ENCODE peak calls at places on chromosomes 12 and 14, in eight cellular contexts. One of them, this sample, is unnamed.

GRCh38 chr14:51367600-51367931 is 127.5 kb downstream of the TMX1 start:
- DNase-seq in CD8-positive, alpha-beta memory T cell: no peak
- DNase-seq in astrocyte of the spinal cord: peak
- DNase-seq in GM23248: peak
- DNase-seq in lung: no peak
- DNase-seq in A549: no peak
- DNase-seq in astrocyte: peak
- DNase-seq in AG10803: peak
- DNase-seq in this sample: peak

GRCh38 chr14:81818271-81818670 is 284.6 kb upstream of the SEL1L start:
- DNase-seq in A549: no peak
- DNase-seq in lung: no peak
- DNase-seq in astrocyte of the spinal cord: no peak
- DNase-seq in astrocyte: no peak
- DNase-seq in AG10803: no peak
- DNase-seq in CD8-positive, alpha-beta memory T cell: no peak
- DNase-seq in GM23248: no peak
- DNase-seq in this sample: no peak

GRCh38 chr12:120118710-120119097 is 2.2 kb upstream of the RAB35 start:
- DNase-seq in GM23248: peak
- DNase-seq in A549: no peak
- DNase-seq in astrocyte: no peak
- DNase-seq in astrocyte of the spinal cord: no peak
- DNase-seq in CD8-positive, alpha-beta memory T cell: no peak
- DNase-seq in AG10803: peak
- DNase-seq in lung: no peak
- DNase-seq in this sample: no peak

GRCh38 chr12:113844495-113845175 is 121.5 kb downstream of the RBM19 start:
- DNase-seq in astrocyte of the spinal cord: no peak
- DNase-seq in lung: no peak
- DNase-seq in A549: no peak
- DNase-seq in astrocyte: no peak
- DNase-seq in CD8-positive, alpha-beta memory T cell: no peak
- DNase-seq in AG10803: no peak
- DNase-seq in GM23248: no peak
- DNase-seq in this sample: no peak

GRCh38 chr12:67193705-67194104 is 75.5 kb upstream of the CAND1 start:
- DNase-seq in CD8-positive, alpha-beta memory T cell: peak
- DNase-seq in astrocyte: peak
- DNase-seq in astrocyte of the spinal cord: peak
- DNase-seq in lung: no peak
- DNase-seq in GM23248: peak
- DNase-seq in AG10803: peak
- DNase-seq in A549: no peak
- DNase-seq in this sample: peak

GRCh38 chr14:96260341-96260821 is 4.4 kb downstream of the BDKRB1 start:
- DNase-seq in A549: no peak
- DNase-seq in lung: no peak
- DNase-seq in CD8-positive, alpha-beta memory T cell: no peak
- DNase-seq in astrocyte: peak
- DNase-seq in astrocyte of the spinal cord: no peak
- DNase-seq in GM23248: peak
- DNase-seq in AG10803: peak
- DNase-seq in this sample: no peak

GRCh38 chr14:36019126-36019525 is 157.4 kb downstream of the PTCSC3 start:
- DNase-seq in astrocyte: peak
- DNase-seq in A549: no peak
- DNase-seq in CD8-positive, alpha-beta memory T cell: no peak
- DNase-seq in AG10803: peak
- DNase-seq in astrocyte of the spinal cord: no peak
- DNase-seq in GM23248: no peak
- DNase-seq in lung: no peak
- DNase-seq in this sample: no peak

GRCh38 chr12:129750426-129750825 is 153.4 kb downstream of the TMEM132D start:
- DNase-seq in GM23248: no peak
- DNase-seq in A549: no peak
- DNase-seq in lung: no peak
- DNase-seq in AG10803: no peak
- DNase-seq in astrocyte of the spinal cord: peak
- DNase-seq in astrocyte: peak
- DNase-seq in CD8-positive, alpha-beta memory T cell: no peak
- DNase-seq in this sample: no peak

GRCh38 chr12:121282072-121282742 is 14.3 kb downstream of the CAMKK2 start:
- DNase-seq in GM23248: no peak
- DNase-seq in AG10803: no peak
- DNase-seq in A549: no peak
- DNase-seq in astrocyte: no peak
- DNase-seq in CD8-positive, alpha-beta memory T cell: no peak
- DNase-seq in lung: no peak
- DNase-seq in astrocyte of the spinal cord: no peak
- DNase-seq in this sample: no peak

GRCh38 chr12:6311822-6312528 is 1.5 kb downstream of the PLEKHG6 start:
- DNase-seq in lung: no peak
- DNase-seq in AG10803: no peak
- DNase-seq in A549: no peak
- DNase-seq in astrocyte of the spinal cord: no peak
- DNase-seq in astrocyte: no peak
- DNase-seq in CD8-positive, alpha-beta memory T cell: no peak
- DNase-seq in GM23248: no peak
- DNase-seq in this sample: no peak
- H3K4me3 ChIP-seq in lung: no peak
- H3K4me3 ChIP-seq in AG10803: no peak
- H3K4me3 ChIP-seq in A549: no peak
- H3K4me3 ChIP-seq in astrocyte of the spinal cord: no peak
- H3K4me3 ChIP-seq in astrocyte: no peak
- H3K4me3 ChIP-seq in CD8-positive, alpha-beta memory T cell: no peak
- H3K4me3 ChIP-seq in GM23248: no peak
- H3K4me3 ChIP-seq in this sample: no peak

GRCh38 chr12:71759941-71760340 is 5.3 kb downstream of the RAB21 start:
- DNase-seq in lung: no peak
- DNase-seq in astrocyte: no peak
- DNase-seq in CD8-positive, alpha-beta memory T cell: no peak
- DNase-seq in GM23248: no peak
- DNase-seq in AG10803: no peak
- DNase-seq in astrocyte of the spinal cord: no peak
- DNase-seq in A549: no peak
- DNase-seq in this sample: no peak
- H3K4me3 ChIP-seq in lung: no peak
- H3K4me3 ChIP-seq in astrocyte: no peak
- H3K4me3 ChIP-seq in CD8-positive, alpha-beta memory T cell: no peak
- H3K4me3 ChIP-seq in GM23248: no peak
- H3K4me3 ChIP-seq in AG10803: no peak
- H3K4me3 ChIP-seq in astrocyte of the spinal cord: no peak
- H3K4me3 ChIP-seq in A549: no peak
- H3K4me3 ChIP-seq in this sample: no peak

GRCh38 chr12:81520064-81520945 is 238.8 kb downstream of the PPFIA2 start:
- DNase-seq in astrocyte of the spinal cord: no peak
- DNase-seq in lung: no peak
- DNase-seq in CD8-positive, alpha-beta memory T cell: no peak
- DNase-seq in GM23248: no peak
- DNase-seq in A549: no peak
- DNase-seq in astrocyte: no peak
- DNase-seq in AG10803: no peak
- DNase-seq in this sample: no peak
- H3K4me3 ChIP-seq in astrocyte of the spinal cord: no peak
- H3K4me3 ChIP-seq in lung: no peak
- H3K4me3 ChIP-seq in CD8-positive, alpha-beta memory T cell: no peak
- H3K4me3 ChIP-seq in GM23248: no peak
- H3K4me3 ChIP-seq in A549: peak
- H3K4me3 ChIP-seq in astrocyte: no peak
- H3K4me3 ChIP-seq in AG10803: peak
- H3K4me3 ChIP-seq in this sample: no peak

GRCh38 chr14:32932921-32933622 is 5.6 kb upstream of the NPAS3 start:
- DNase-seq in astrocyte of the spinal cord: no peak
- DNase-seq in lung: no peak
- DNase-seq in GM23248: no peak
- DNase-seq in A549: no peak
- DNase-seq in astrocyte: no peak
- DNase-seq in AG10803: no peak
- DNase-seq in CD8-positive, alpha-beta memory T cell: no peak
- DNase-seq in this sample: no peak

GRCh38 chr14:32932302-32932920 is 6.3 kb upstream of the NPAS3 start:
- DNase-seq in AG10803: no peak
- DNase-seq in A549: no peak
- DNase-seq in CD8-positive, alpha-beta memory T cell: no peak
- DNase-seq in astrocyte of the spinal cord: no peak
- DNase-seq in astrocyte: peak
- DNase-seq in lung: no peak
- DNase-seq in GM23248: no peak
- DNase-seq in this sample: no peak

GRCh38 chr14:32933623-32933942 is 5.1 kb upstream of the NPAS3 start:
- DNase-seq in A549: no peak
- DNase-seq in CD8-positive, alpha-beta memory T cell: no peak
- DNase-seq in AG10803: peak
- DNase-seq in astrocyte: peak
- DNase-seq in astrocyte of the spinal cord: peak
- DNase-seq in lung: no peak
- DNase-seq in GM23248: peak
- DNase-seq in this sample: no peak

GRCh38 chr14:32933943-32934890 is 4.5 kb upstream of the NPAS3 start:
- DNase-seq in AG10803: peak
- DNase-seq in astrocyte of the spinal cord: peak
- DNase-seq in GM23248: peak
- DNase-seq in astrocyte: peak
- DNase-seq in A549: no peak
- DNase-seq in CD8-positive, alpha-beta memory T cell: no peak
- DNase-seq in lung: no peak
- DNase-seq in this sample: no peak

GRCh38 chr14:32934891-32935633 is 3.6 kb upstream of the NPAS3 start:
- DNase-seq in AG10803: peak
- DNase-seq in CD8-positive, alpha-beta memory T cell: no peak
- DNase-seq in GM23248: peak
- DNase-seq in lung: no peak
- DNase-seq in astrocyte: peak
- DNase-seq in A549: no peak
- DNase-seq in astrocyte of the spinal cord: no peak
- DNase-seq in this sample: no peak
- H3K4me3 ChIP-seq in AG10803: peak
- H3K4me3 ChIP-seq in CD8-positive, alpha-beta memory T cell: no peak
- H3K4me3 ChIP-seq in GM23248: peak
- H3K4me3 ChIP-seq in lung: no peak
- H3K4me3 ChIP-seq in astrocyte: peak
- H3K4me3 ChIP-seq in A549: peak
- H3K4me3 ChIP-seq in astrocyte of the spinal cord: peak
- H3K4me3 ChIP-seq in this sample: peak

GRCh38 chr14:103091883-103092222 is 2.7 kb upstream of the EXOC3L4 start:
- DNase-seq in GM23248: no peak
- DNase-seq in CD8-positive, alpha-beta memory T cell: no peak
- DNase-seq in A549: no peak
- DNase-seq in astrocyte: no peak
- DNase-seq in lung: no peak
- DNase-seq in astrocyte of the spinal cord: no peak
- DNase-seq in AG10803: no peak
- DNase-seq in this sample: no peak
- H3K4me3 ChIP-seq in GM23248: peak
- H3K4me3 ChIP-seq in CD8-positive, alpha-beta memory T cell: peak
- H3K4me3 ChIP-seq in A549: peak
- H3K4me3 ChIP-seq in astrocyte: peak
- H3K4me3 ChIP-seq in lung: peak
- H3K4me3 ChIP-seq in astrocyte of the spinal cord: no peak
- H3K4me3 ChIP-seq in AG10803: peak
- H3K4me3 ChIP-seq in this sample: peak

GRCh38 chr14:104223810-104224515 is 85.6 kb downstream of the KIF26A start:
- DNase-seq in CD8-positive, alpha-beta memory T cell: no peak
- DNase-seq in AG10803: no peak
- DNase-seq in GM23248: no peak
- DNase-seq in A549: no peak
- DNase-seq in astrocyte of the spinal cord: no peak
- DNase-seq in astrocyte: no peak
- DNase-seq in lung: no peak
- DNase-seq in this sample: no peak
- H3K4me3 ChIP-seq in CD8-positive, alpha-beta memory T cell: no peak
- H3K4me3 ChIP-seq in AG10803: no peak
- H3K4me3 ChIP-seq in GM23248: no peak
- H3K4me3 ChIP-seq in A549: no peak
- H3K4me3 ChIP-seq in astrocyte of the spinal cord: no peak
- H3K4me3 ChIP-seq in astrocyte: no peak
- H3K4me3 ChIP-seq in lung: no peak
- H3K4me3 ChIP-seq in this sample: no peak

DNA sequence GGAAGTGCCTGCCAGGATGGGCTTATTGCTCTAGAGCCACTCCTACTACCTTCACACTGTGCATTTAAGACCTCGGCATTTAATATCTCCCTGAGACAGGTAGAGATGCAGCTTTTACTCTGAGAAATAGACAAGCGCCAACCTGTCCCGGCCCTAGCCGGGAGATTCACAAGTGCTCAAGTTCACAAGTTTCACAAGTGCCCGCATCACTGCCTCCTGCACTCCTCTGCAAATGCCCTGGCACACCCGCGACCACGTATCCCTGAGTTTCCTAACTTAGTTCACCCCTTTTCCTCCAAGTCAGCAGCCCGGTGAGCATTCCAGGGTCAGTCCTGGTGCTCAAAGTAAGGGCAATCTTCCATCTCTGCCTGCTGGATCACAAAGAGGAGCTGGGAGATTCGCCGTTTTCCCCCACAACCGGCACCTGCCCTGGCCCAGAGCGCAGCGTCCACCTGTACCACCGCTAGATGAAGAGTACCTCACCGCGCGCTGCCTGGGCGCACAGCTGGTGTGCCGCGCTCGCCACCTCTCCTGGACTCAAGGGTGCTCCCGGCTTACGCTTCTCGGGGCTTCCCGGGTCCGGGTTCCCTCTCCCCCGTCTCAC is 5.0 kb upstream of the SLC38A4 start:
- DNase-seq in astrocyte: no peak
- DNase-seq in CD8-positive, alpha-beta memory T cell: no peak
- DNase-seq in GM23248: peak
- DNase-seq in astrocyte of the spinal cord: peak
- DNase-seq in lung: no peak
- DNase-seq in A549: no peak
- DNase-seq in AG10803: no peak
- DNase-seq in this sample: no peak
- H3K4me3 ChIP-seq in astrocyte: peak
- H3K4me3 ChIP-seq in CD8-positive, alpha-beta memory T cell: no peak
- H3K4me3 ChIP-seq in GM23248: peak
- H3K4me3 ChIP-seq in astrocyte of the spinal cord: peak
- H3K4me3 ChIP-seq in lung: no peak
- H3K4me3 ChIP-seq in A549: peak
- H3K4me3 ChIP-seq in AG10803: peak
- H3K4me3 ChIP-seq in this sample: peak

This sample was measured in skeletal muscle cell.